ENCODE peak calls at places on chromosomes 6 and 20, in five cellular contexts. One of them, this sample, is unnamed.
A peak's percentile ranks its signal among the peaks of the same experiment; 100 is the strongest.

GRCh38 chr20:12058201-12058600 is 140.5 kb downstream of the BTBD3 start:
- DNase-seq in cardiac fibroblast: peak; percentile 53
- DNase-seq in Right ventricle myocardium superior: no peak
- DNase-seq in activated T-helper 1 cell treated with anti-CD3 and anti-CD28 coated beads, Interleukin-2, amount 50 U/mL, for 16 hours: no peak
- DNase-seq in posterior vena cava: no peak
- DNase-seq in this sample: no peak

GRCh38 chr6:166393535-166393823 is 10.7 kb upstream of the MPC1 start:
- DNase-seq in activated T-helper 1 cell treated with anti-CD3 and anti-CD28 coated beads, Interleukin-2, amount 50 U/mL, for 16 hours: no peak
- DNase-seq in cardiac fibroblast: no peak
- DNase-seq in posterior vena cava: no peak
- DNase-seq in Right ventricle myocardium superior: no peak
- DNase-seq in this sample: no peak

GRCh38 chr6:143060806-143061596 is at the start of gene AIG1:
- DNase-seq in cardiac fibroblast: no peak
- DNase-seq in posterior vena cava: peak; percentile 76
- DNase-seq in activated T-helper 1 cell treated with anti-CD3 and anti-CD28 coated beads, Interleukin-2, amount 50 U/mL, for 16 hours: peak; percentile 26
- DNase-seq in Right ventricle myocardium superior: no peak
- DNase-seq in this sample: no peak

GRCh38 chr20:1331101-1331500 is 2.2 kb upstream of the SDCBP2 start:
- DNase-seq in cardiac fibroblast: no peak
- DNase-seq in activated T-helper 1 cell treated with anti-CD3 and anti-CD28 coated beads, Interleukin-2, amount 50 U/mL, for 16 hours: no peak
- DNase-seq in posterior vena cava: peak; percentile 50
- DNase-seq in Right ventricle myocardium superior: no peak
- DNase-seq in this sample: no peak

GRCh38 chr6:33264015-33264414 is 7.7 kb downstream of the VPS52 start:
- DNase-seq in cardiac fibroblast: no peak
- DNase-seq in posterior vena cava: no peak
- DNase-seq in activated T-helper 1 cell treated with anti-CD3 and anti-CD28 coated beads, Interleukin-2, amount 50 U/mL, for 16 hours: no peak
- DNase-seq in Right ventricle myocardium superior: no peak
- DNase-seq in this sample: no peak

GRCh38 chr6:46948699-46949098 is 27.0 kb upstream of the ADGRF5 start:
- DNase-seq in cardiac fibroblast: peak; percentile 94
- DNase-seq in posterior vena cava: no peak
- DNase-seq in Right ventricle myocardium superior: peak; percentile 37
- DNase-seq in activated T-helper 1 cell treated with anti-CD3 and anti-CD28 coated beads, Interleukin-2, amount 50 U/mL, for 16 hours: no peak
- DNase-seq in this sample: no peak

GRCh38 chr6:25488156-25488555 is 163.9 kb upstream of the SCGN start:
- DNase-seq in cardiac fibroblast: no peak
- DNase-seq in activated T-helper 1 cell treated with anti-CD3 and anti-CD28 coated beads, Interleukin-2, amount 50 U/mL, for 16 hours: no peak
- DNase-seq in posterior vena cava: no peak
- DNase-seq in Right ventricle myocardium superior: no peak
- DNase-seq in this sample: no peak

GRCh38 chr20:1014471-1014870 is 12.4 kb upstream of the RSPO4 start:
- DNase-seq in activated T-helper 1 cell treated with anti-CD3 and anti-CD28 coated beads, Interleukin-2, amount 50 U/mL, for 16 hours: no peak
- DNase-seq in cardiac fibroblast: no peak
- DNase-seq in posterior vena cava: no peak
- DNase-seq in Right ventricle myocardium superior: no peak
- DNase-seq in this sample: no peak

GRCh38 chr6:142679907-142680306 is 265.1 kb downstream of the HIVEP2 start:
- DNase-seq in Right ventricle myocardium superior: no peak
- DNase-seq in cardiac fibroblast: no peak
- DNase-seq in posterior vena cava: no peak
- DNase-seq in activated T-helper 1 cell treated with anti-CD3 and anti-CD28 coated beads, Interleukin-2, amount 50 U/mL, for 16 hours: no peak
- DNase-seq in this sample: no peak

GRCh38 chr6:164927288-164928040 is 381.9 kb downstream of the C6orf118 start:
- DNase-seq in cardiac fibroblast: peak; percentile 71
- DNase-seq in activated T-helper 1 cell treated with anti-CD3 and anti-CD28 coated beads, Interleukin-2, amount 50 U/mL, for 16 hours: peak; percentile 14
- DNase-seq in posterior vena cava: peak; percentile 88
- DNase-seq in Right ventricle myocardium superior: peak; percentile 78
- DNase-seq in this sample: peak; percentile 79

GRCh38 chr6:42131531-42131930 is 10.9 kb downstream of the C6orf132 start:
- DNase-seq in posterior vena cava: no peak
- DNase-seq in activated T-helper 1 cell treated with anti-CD3 and anti-CD28 coated beads, Interleukin-2, amount 50 U/mL, for 16 hours: no peak
- DNase-seq in cardiac fibroblast: peak; percentile 61
- DNase-seq in Right ventricle myocardium superior: peak; percentile 13
- DNase-seq in this sample: no peak

GRCh38 chr6:156517090-156517489 is 260.1 kb upstream of the ARID1B start:
- DNase-seq in activated T-helper 1 cell treated with anti-CD3 and anti-CD28 coated beads, Interleukin-2, amount 50 U/mL, for 16 hours: no peak
- DNase-seq in posterior vena cava: no peak
- DNase-seq in Right ventricle myocardium superior: no peak
- DNase-seq in cardiac fibroblast: no peak
- DNase-seq in this sample: no peak

This sample was measured in left ventricle myocardium superior.